ENCODE peak calls at places on chromosomes 4 and X, in seven cellular contexts. F is coronary artery, O is astrocyte of the spinal cord, M is cardiac muscle cell, K is OCI-LY7, A is kidney epithelial cell, E is fibroblast of pulmonary artery. U is an unnamed sample.

GRCh38 chrX:132023896-132024386 is 839 bp downstream of the STK26 start:
- DNase-seq in F (no peak), O (no peak), M (no peak), K (peak; percentile 57), A (no peak), E (no peak), U (no peak)

GRCh38 chr4:162782778-162783507 is 383.7 kb downstream of the NAF1 start:
- DNase-seq in F (no peak), O (peak; percentile 22), M (peak; percentile 38), K (no peak), A (no peak), E (no peak), U (no peak)

GRCh38 chr4:8270912-8271815 is 1.6 kb downstream of the HTRA3 start:
- DNase-seq in F (no peak), O (no peak), M (peak; percentile 34), K (no peak), A (no peak), E (no peak), U (no peak)

GRCh38 chr4:41413670-41414069 is 124.3 kb upstream of the LIMCH1 start:
- DNase-seq in F (no peak), O (peak; percentile 19), M (peak; percentile 35), K (no peak), A (no peak), E (no peak), U (peak; percentile 19)

GRCh38 chr4:169305651-169306050 is 34.9 kb upstream of the SH3RF1 start:
- DNase-seq in F (no peak), O (peak; percentile 23), M (no peak), K (no peak), A (no peak), E (no peak), U (no peak)

GRCh38 chrX:94576367-94577004 is 902.5 kb downstream of the FAM133A start:
- DNase-seq in F (no peak), O (no peak), M (no peak), K (no peak), A (no peak), E (no peak), U (no peak)

GRCh38 chr4:99529218-99529617 is 18.4 kb downstream of the C4orf17 start:
- DNase-seq in F (no peak), O (no peak), M (peak; percentile 39), K (no peak), A (no peak), E (peak; percentile 6), U (no peak)

GRCh38 chr4:26731342-26731741 is 129.3 kb upstream of the STIM2 start:
- DNase-seq in F (no peak), O (no peak), M (no peak), K (no peak), A (no peak), E (no peak), U (no peak)

GRCh38 chr4:151389316-151389715 is 19.7 kb upstream of the FHIP1A start:
- DNase-seq in F (no peak), O (no peak), M (peak; percentile 9), K (no peak), A (no peak), E (no peak), U (no peak)

GRCh38 chr4:88792268-88792781 is 94.7 kb upstream of the NAP1L5 start:
- DNase-seq in F (no peak), O (peak; percentile 79), M (peak; percentile 88), K (no peak), A (peak; percentile 85), E (peak; percentile 89), U (no peak)

GRCh38 chr4:154836030-154836429 is 55.0 kb downstream of the RBM46 start:
- DNase-seq in F (no peak), O (no peak), M (no peak), K (no peak), A (no peak), E (no peak), U (no peak)

GRCh38 chrX:78595901-78596502 is 63.1 kb downstream of the RTL3 start:
- DNase-seq in F (no peak), O (no peak), M (peak; percentile 44), K (peak; percentile 13), A (no peak), E (peak; percentile 21), U (no peak)

GRCh38 chr4:129929052-129929451 is 833.1 kb downstream of the C4orf33 start:
- DNase-seq in F (no peak), O (no peak), M (no peak), K (peak; percentile 29), A (no peak), E (no peak), U (no peak)

GRCh38 chr4:8079916-8080753 is 78.5 kb downstream of the ABLIM2 start:
- DNase-seq in F (no peak), O (no peak), M (no peak), K (no peak), A (no peak), E (no peak), U (no peak)

GRCh38 chr4:88008133-88008621 is 742 bp downstream of the PKD2 start:
- DNase-seq in F (peak; percentile 79), O (peak; percentile 42), M (peak; percentile 60), K (peak; percentile 37), A (no peak), E (peak; percentile 55), U (no peak)

GRCh38 chr4:92629302-92629701 is 325.5 kb downstream of the GRID2 start:
- DNase-seq in F (no peak), O (no peak), M (no peak), K (no peak), A (no peak), E (no peak), U (no peak)

GRCh38 chrX:129360175-129360574 is 163.1 kb downstream of the SMARCA1 start:
- DNase-seq in F (no peak), O (peak; percentile 48), M (peak; percentile 43), K (peak; percentile 47), A (no peak), E (peak; percentile 56), U (peak; percentile 9)

GRCh38 chr4:51997647-51998046 is 22.5 kb downstream of the LRRC66 start:
- DNase-seq in F (no peak), O (no peak), M (no peak), K (no peak), A (no peak), E (no peak), U (no peak)
- TF ChIP-seq CTCF in F (no peak), O (peak; percentile 6), M (no peak), K (peak; percentile 26), A (no peak), E (no peak), U (no peak)

DNA sequence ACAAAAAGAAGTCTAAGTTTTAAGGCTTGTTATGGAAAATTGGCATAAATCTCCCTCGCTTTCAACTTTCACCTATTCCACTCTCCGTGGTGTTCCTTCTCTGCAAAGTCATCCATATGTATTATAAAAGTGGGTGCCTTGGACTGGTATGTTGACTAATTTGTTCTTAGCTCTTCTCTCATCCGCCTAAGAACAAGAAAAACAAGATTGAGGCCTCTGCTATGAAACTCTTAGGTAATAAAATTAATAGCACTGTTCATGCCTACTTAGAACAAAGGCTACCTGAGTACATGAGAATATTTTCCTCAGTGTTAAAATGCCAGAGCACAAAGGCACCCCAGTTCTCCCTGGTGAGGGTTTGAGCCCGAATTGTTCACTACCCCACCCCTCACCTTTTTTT is 1.3 kb downstream of the CNGA1 start:
- DNase-seq in F (no peak), O (no peak), M (no peak), K (no peak), A (no peak), E (no peak), U (no peak)
- H3K4me3 ChIP-seq in F (no peak overlapping the region), O (no peak overlapping the region), M (no peak overlapping the region), K (no peak overlapping the region), A (no peak overlapping the region), E (no peak overlapping the region), U (no peak overlapping the region)

GRCh38 chrX:153493085-153493484 is 1.7 kb upstream of the BGN start:
- DNase-seq in F (no peak), O (no peak), M (no peak), K (no peak), A (no peak), E (no peak), U (no peak)

GRCh38 chrX:153494061-153494460 is 719 bp upstream of the BGN start:
- DNase-seq in F (no peak), O (no peak), M (no peak), K (no peak), A (no peak), E (no peak), U (no peak)

GRCh38 chrX:153495362-153495751 is 577 bp downstream of the BGN start:
- DNase-seq in F (no peak), O (peak; percentile 27), M (peak; percentile 62), K (no peak), A (no peak), E (peak; percentile 49), U (no peak)

GRCh38 chrX:153495903-153496629 is 1.3 kb downstream of the BGN start:
- DNase-seq in F (no peak), O (no peak), M (no peak), K (no peak), A (no peak), E (no peak), U (no peak)

DNA sequence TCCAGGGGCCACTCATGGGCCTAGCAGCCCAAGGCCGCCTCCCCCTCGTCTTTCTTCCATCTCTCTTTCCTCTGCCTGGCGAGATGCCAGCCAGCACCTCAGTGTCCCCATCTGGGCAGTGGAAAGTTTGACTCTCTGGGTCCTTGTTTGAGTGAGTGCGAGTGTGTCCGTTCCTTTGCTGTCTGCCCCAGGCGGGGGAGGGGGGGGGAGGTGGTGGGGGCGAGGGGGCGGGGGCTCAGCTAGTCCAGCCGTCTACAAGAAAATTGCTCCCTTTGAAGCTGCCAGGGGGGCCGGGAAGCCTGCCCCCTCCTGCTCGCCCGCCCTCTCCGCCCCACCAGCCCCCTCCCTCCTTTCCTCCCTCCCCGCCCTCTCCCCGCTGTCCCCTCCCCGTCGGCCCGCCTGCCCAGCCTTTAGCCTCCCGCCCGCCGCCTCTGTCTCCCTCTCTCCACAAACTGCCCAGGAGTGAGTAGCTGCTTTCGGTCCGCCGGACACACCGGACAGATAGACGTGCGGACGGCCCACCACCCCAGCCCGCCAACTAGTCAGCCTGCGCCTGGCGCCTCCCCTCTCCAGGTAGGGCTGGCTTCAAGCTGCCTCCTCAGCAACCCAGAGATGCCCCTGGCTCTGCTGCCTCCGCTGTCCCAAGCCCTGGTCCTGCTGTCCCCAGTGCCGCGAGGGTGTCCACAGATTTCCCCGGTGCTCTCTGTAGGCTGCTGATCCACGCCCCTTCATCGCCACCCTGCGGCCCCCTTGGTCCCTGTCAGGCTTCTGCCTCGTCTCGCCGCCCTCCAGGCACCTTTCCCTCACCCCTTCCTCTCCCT is at the start of gene BGN:
- DNase-seq in F (no peak), O (peak; percentile 65), M (peak; percentile 82), K (no peak), A (no peak), E (peak; percentile 70), U (no peak)
- TF ChIP-seq CTCF in F (no peak), O (peak; percentile 44), M (peak; percentile 48), K (no peak), A (peak; percentile 22), E (peak; percentile 43), U (peak; percentile 42)

DNA sequence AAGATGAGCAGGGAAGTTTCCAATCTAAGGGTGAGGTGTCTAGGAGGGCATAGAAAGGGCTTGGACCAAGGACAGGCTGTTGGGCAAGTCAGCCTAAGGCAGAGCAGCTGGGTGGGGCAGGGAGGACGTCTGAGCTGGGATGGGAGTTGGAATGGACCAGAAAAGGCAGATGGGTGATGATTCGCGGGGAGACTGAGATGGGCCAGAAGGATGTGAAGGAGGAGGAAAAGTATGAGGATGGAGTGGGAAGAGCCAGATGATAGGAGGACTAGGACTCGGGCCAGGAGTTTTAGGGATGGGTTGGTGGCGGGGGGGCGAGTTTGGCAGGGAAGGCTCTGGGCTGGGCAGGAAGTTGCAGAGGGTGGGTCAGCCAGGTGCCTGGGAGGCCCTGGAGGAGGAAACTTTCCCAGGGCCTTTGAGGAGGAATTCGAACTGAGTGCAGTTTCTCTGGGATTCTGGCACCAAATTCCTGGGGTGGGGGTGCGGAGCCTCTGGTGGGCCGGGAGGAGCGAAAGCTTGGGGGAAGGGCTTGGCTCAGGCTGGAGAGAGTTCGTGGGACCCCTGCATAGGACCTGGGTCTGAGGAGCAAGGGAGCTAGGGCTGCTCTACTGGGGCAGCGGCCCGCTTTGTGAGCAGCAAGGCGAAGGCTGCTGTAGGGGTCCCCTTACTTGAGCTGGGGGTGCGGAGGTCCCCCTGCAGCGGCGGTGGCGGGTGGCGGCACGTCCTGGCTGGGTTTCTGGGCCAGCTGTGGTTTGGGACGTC is 8.7 kb upstream of the TIMP1 start:
- DNase-seq in F (no peak), O (peak; percentile 39), M (peak; percentile 84), K (no peak), A (no peak), E (peak; percentile 84), U (no peak)
- H3K4me3 ChIP-seq in F (peak overlapping the region; percentile 67), O (no peak overlapping the region), M (peak overlapping the region; percentile 22), K (no peak overlapping the region), A (no peak overlapping the region), E (peak overlapping the region; percentile 25), U (no peak overlapping the region)